ENCODE peak calls at places on chromosomes 12 and 14, in five cellular contexts. One of them, this sample, is unnamed.

GRCh38 chr12:13962699-13963098 is 18.7 kb downstream of the GRIN2B start:
- DNase-seq in GM23248: peak
- DNase-seq in PC-3: peak
- DNase-seq in MM.1S: no peak
- DNase-seq in OCI-LY7: peak
- DNase-seq in this sample: no peak

GRCh38 chr12:10708862-10709261 is 14.3 kb downstream of the YBX3 start:
- DNase-seq in GM23248: no peak
- DNase-seq in PC-3: no peak
- DNase-seq in MM.1S: no peak
- DNase-seq in OCI-LY7: peak
- DNase-seq in this sample: no peak

GRCh38 chr14:21852061-21852664 is 178.5 kb upstream of the OR4E1 start:
- DNase-seq in GM23248: peak
- DNase-seq in PC-3: peak
- DNase-seq in MM.1S: peak
- DNase-seq in OCI-LY7: peak
- DNase-seq in this sample: peak

GRCh38 chr12:51730745-51731144 is 117.8 kb downstream of the FIGNL2 start:
- DNase-seq in GM23248: no peak
- DNase-seq in PC-3: no peak
- DNase-seq in MM.1S: no peak
- DNase-seq in OCI-LY7: no peak
- DNase-seq in this sample: no peak

GRCh38 chr14:24690492-24690891 is 56.5 kb upstream of the GZMB start:
- DNase-seq in GM23248: no peak
- DNase-seq in PC-3: no peak
- DNase-seq in MM.1S: peak
- DNase-seq in OCI-LY7: peak
- DNase-seq in this sample: no peak

GRCh38 chr14:61113561-61113960 is 132.5 kb downstream of the SLC38A6 start:
- DNase-seq in GM23248: no peak
- DNase-seq in PC-3: no peak
- DNase-seq in MM.1S: no peak
- DNase-seq in OCI-LY7: peak
- DNase-seq in this sample: no peak

GRCh38 chr12:47997321-47997720 is 7.0 kb downstream of the COL2A1 start:
- DNase-seq in GM23248: no peak
- DNase-seq in PC-3: peak
- DNase-seq in MM.1S: no peak
- DNase-seq in OCI-LY7: no peak
- DNase-seq in this sample: no peak

GRCh38 chr12:52804029-52804428 is 8.1 kb upstream of the KRT3 start:
- DNase-seq in GM23248: no peak
- DNase-seq in PC-3: no peak
- DNase-seq in MM.1S: no peak
- DNase-seq in OCI-LY7: no peak
- DNase-seq in this sample: peak

GRCh38 chr12:44876554-44877275 is 600 bp upstream of the NELL2 start:
- DNase-seq in GM23248: peak
- DNase-seq in PC-3: peak
- DNase-seq in MM.1S: peak
- DNase-seq in OCI-LY7: peak
- DNase-seq in this sample: peak

GRCh38 chr14:28831126-28831525 is 64.5 kb downstream of the FOXG1 start:
- DNase-seq in GM23248: no peak
- DNase-seq in PC-3: no peak
- DNase-seq in MM.1S: no peak
- DNase-seq in OCI-LY7: no peak
- DNase-seq in this sample: no peak

GRCh38 chr12:3200032-3200617 is 122.9 kb downstream of the TSPAN9 start:
- DNase-seq in GM23248: peak
- DNase-seq in PC-3: peak
- DNase-seq in MM.1S: no peak
- DNase-seq in OCI-LY7: no peak
- DNase-seq in this sample: peak

DNA sequence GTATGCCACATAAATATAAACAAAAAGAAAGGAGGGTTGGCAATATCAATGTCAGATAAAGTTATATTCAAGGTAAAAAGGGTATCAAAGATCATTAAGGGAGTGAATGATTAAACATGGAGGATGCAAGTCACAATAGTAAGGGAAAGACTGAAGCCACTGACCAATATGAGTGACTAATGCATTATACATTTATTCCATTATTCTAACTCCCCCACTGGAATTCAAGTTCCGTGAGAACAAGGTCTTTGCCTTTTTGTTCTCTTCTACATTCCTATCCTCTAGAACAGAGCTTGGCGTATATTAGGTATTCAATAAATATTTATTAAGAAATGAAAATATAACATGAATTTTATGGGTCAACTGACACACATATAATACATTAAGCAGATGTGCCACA is 30.7 kb downstream of the MAP4K5 start:
- DNase-seq in GM23248: peak
- DNase-seq in PC-3: peak
- DNase-seq in MM.1S: no peak
- DNase-seq in OCI-LY7: no peak
- DNase-seq in this sample: no peak
- H3K4me2 ChIP-seq in GM23248: peak
- H3K4me2 ChIP-seq in PC-3: peak
- H3K4me2 ChIP-seq in MM.1S: no peak
- H3K4me2 ChIP-seq in OCI-LY7: no peak
- H3K4me2 ChIP-seq in this sample: no peak

DNA sequence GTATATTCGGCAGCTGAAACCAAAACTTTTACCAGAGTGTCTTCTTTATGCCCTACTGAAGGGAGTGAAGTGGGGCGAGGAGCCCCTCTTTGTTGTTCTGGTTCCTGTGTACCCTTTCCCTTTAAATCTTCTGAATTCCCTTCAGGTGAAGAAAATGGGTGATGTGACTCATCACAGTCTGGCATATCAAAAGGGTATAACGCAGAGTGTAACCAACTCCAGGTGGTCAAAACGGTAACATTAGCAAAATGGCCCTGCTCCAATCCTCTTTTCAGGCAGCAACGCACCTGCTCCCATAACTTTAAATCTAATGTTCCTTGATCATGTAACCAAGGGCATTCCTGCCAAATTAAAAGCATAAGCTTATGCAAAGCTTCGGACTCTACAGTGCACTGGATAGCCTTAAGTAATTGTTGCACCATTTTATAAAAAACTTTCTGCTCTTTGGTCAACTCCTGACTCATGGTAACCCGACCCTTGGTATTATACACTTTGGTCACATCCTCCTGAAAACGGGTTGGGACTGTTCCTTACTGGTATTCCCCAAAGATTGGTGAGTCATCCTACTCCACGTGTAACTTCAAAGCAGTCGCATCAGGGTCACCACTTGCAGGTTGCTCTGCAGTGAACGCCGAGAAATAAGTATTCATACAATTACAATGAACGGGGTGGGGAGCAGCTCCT is 83.1 kb downstream of the KCNMB4 start:
- DNase-seq in GM23248: peak
- DNase-seq in PC-3: peak
- DNase-seq in MM.1S: no peak
- DNase-seq in OCI-LY7: no peak
- DNase-seq in this sample: no peak
- TF ChIP-seq EZH2phosphoT487 in GM23248: no peak
- TF ChIP-seq EZH2phosphoT487 in PC-3: no peak
- TF ChIP-seq EZH2phosphoT487 in MM.1S: no peak
- TF ChIP-seq EZH2phosphoT487 in OCI-LY7: no peak
- TF ChIP-seq EZH2phosphoT487 in this sample: no peak

DNA sequence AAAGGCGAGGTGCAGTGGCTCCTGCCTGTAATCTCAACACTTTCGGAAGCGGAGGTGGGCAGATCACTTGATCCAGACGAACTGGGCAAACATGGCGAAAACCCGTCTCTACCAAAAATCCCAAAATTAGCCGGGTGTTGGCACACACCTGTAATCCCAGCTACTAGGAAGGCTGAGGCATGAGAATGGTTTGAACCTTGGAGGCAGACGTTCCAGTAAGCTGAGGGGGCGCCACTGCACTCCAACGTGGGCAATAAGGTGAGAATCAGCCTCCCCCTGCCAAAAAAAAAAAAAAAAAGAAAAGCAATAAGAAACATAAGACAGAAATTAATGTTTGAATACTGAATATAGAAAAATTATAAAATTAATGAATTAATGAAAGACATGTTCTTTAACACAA is 928.7 kb downstream of the LRFN5 start:
- DNase-seq in GM23248: no peak
- DNase-seq in PC-3: no peak
- DNase-seq in MM.1S: peak
- DNase-seq in OCI-LY7: no peak
- DNase-seq in this sample: no peak
- H3K4me2 ChIP-seq in GM23248: no peak
- H3K4me2 ChIP-seq in PC-3: no peak
- H3K4me2 ChIP-seq in MM.1S: peak
- H3K4me2 ChIP-seq in OCI-LY7: no peak
- H3K4me2 ChIP-seq in this sample: no peak

DNA sequence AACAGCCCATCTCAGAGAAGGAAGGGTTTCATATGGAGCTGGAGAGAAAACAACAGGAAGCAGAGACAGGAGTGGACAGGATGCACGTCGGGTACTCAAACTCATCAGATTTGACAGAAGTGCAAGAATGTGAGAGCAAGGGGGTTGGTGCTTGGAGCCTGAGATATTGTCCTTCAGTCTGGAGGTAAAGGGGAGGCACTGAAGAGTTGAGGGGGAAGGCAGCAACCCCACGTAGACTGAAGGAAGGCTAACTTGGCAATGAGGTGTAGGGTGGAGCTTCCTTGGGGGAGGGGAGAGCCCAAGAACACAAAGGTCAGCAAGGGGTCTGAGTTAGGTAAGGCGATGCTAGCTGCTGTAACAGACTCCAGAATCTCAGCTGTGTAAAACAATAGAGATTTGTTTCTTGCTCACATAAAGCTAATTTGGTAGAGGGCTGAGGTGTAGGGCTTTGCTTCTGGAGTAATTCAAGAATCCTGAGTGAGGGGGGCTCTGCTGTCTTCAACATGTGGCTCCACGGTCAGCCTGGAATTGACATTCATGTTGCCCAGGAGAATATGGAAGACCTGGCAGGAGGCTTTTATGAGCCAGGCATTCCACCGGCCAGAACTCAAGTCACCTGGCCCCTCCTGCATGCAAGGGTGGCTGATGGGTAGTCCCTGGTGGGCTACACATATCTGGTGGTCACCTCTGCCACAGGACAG is 153.9 kb downstream of the ZFP36L1 start:
- DNase-seq in GM23248: no peak
- DNase-seq in PC-3: no peak
- DNase-seq in MM.1S: no peak
- DNase-seq in OCI-LY7: no peak
- DNase-seq in this sample: no peak
- TF ChIP-seq EZH2phosphoT487 in GM23248: no peak
- TF ChIP-seq EZH2phosphoT487 in PC-3: no peak
- TF ChIP-seq EZH2phosphoT487 in MM.1S: no peak
- TF ChIP-seq EZH2phosphoT487 in OCI-LY7: no peak
- TF ChIP-seq EZH2phosphoT487 in this sample: no peak

GRCh38 chr12:29616664-29617409 is 119.4 kb upstream of the OVCH1 start:
- DNase-seq in GM23248: peak
- DNase-seq in PC-3: peak
- DNase-seq in MM.1S: no peak
- DNase-seq in OCI-LY7: no peak
- DNase-seq in this sample: no peak
- H3K4me2 ChIP-seq in GM23248: peak
- H3K4me2 ChIP-seq in PC-3: peak
- H3K4me2 ChIP-seq in MM.1S: no peak
- H3K4me2 ChIP-seq in OCI-LY7: no peak
- H3K4me2 ChIP-seq in this sample: no peak

DNA sequence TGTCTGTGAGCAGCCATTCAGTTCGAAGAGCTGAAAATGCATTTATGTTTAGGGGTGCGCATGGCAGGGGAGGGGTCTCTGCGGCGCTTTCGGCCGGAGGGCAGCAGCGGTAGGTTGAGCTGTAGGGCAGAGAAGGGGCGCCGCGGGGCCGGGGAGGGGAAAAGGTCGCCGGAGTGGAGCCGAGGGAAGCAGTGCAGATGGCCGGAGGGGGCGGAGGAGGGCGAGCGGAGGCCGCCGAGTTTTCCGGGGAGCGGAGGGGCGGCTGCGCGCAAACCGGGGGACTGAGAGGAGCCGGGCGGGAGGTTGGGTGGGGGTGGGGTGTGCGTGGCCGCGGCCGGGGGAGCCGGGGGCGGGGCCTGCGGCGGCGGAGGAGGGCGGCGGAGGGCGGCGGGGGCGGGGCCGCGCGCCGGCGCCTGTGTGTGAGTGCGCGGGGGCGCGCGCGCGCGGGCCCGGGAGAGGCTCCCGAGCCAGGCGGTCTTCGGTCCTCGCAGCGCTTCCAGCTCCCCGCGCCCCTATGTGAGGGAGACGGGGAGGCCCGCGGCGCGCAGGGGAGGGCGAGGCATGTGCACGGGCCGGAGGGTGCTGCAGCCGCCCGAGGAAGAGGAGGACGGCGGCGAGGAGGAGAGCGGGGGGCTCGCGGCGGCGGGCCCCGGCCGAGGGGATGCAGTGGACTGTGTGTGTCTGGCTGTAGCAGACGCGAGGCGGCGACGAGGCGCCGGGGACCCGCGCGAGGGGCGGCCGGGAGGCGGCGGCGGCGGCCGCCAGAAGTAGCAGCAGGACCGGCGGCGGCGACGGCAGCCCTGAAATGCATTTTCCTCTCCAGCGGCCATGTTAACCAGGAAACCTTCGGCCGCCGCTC is at the start of gene DYRK2:
- DNase-seq in GM23248: peak
- DNase-seq in PC-3: peak
- DNase-seq in MM.1S: peak
- DNase-seq in OCI-LY7: peak
- DNase-seq in this sample: peak
- TF ChIP-seq EZH2phosphoT487 in GM23248: no peak
- TF ChIP-seq EZH2phosphoT487 in PC-3: no peak
- TF ChIP-seq EZH2phosphoT487 in MM.1S: no peak
- TF ChIP-seq EZH2phosphoT487 in OCI-LY7: no peak
- TF ChIP-seq EZH2phosphoT487 in this sample: no peak

This sample was measured in hepatocyte.